ENCODE peak calls at places on chromosomes 4 and X, in eight cellular contexts. Y, G, U, T, J, N, K and A are unnamed samples.

GRCh38 chr4:4762909-4763814 is 96.3 kb upstream of the MSX1 start:
- DNase-seq in Y (no peak), G (peak), U (no peak), T (no peak), J (no peak), N (no peak), K (no peak), A (peak)

GRCh38 chrX:76279007-76279406 is 106.1 kb downstream of the PBDC1 start:
- DNase-seq in Y (peak), G (peak), U (no peak), T (no peak), J (no peak), N (no peak), K (peak), A (peak)

GRCh38 chrX:134443020-134443419 is 16.9 kb upstream of the HPRT1 start:
- DNase-seq in Y (no peak), G (no peak), U (no peak), T (no peak), J (no peak), N (no peak), K (no peak), A (no peak)

GRCh38 chr4:19686456-19686855 is 565.2 kb upstream of the SLIT2 start:
- DNase-seq in Y (no peak), G (no peak), U (no peak), T (no peak), J (no peak), N (no peak), K (no peak), A (no peak)

GRCh38 chrX:46573331-46573895 is at the start of gene CHST7:
- DNase-seq in Y (peak), G (peak), U (peak), T (peak), J (peak), N (no peak), K (no peak), A (peak)

GRCh38 chr4:188779586-188779985 is 640.3 kb downstream of the TRIML1 start:
- DNase-seq in Y (no peak), G (peak), U (no peak), T (no peak), J (no peak), N (no peak), K (no peak), A (peak)

GRCh38 chrX:10121787-10122186 is 35.0 kb upstream of the CLCN4 start:
- DNase-seq in Y (no peak), G (no peak), U (no peak), T (peak), J (no peak), N (no peak), K (no peak), A (no peak)

GRCh38 chr4:39410415-39410814 is 3.7 kb downstream of the KLB start:
- DNase-seq in Y (no peak), G (peak), U (no peak), T (no peak), J (no peak), N (no peak), K (no peak), A (no peak)

GRCh38 chrX:17247144-17247543 is 127.9 kb upstream of the NHS start:
- DNase-seq in Y (no peak), G (no peak), U (no peak), T (no peak), J (no peak), N (no peak), K (no peak), A (no peak)

GRCh38 chrX:17237146-17237545 is 137.9 kb upstream of the NHS start:
- DNase-seq in Y (no peak), G (no peak), U (no peak), T (no peak), J (no peak), N (no peak), K (no peak), A (no peak)

DNA sequence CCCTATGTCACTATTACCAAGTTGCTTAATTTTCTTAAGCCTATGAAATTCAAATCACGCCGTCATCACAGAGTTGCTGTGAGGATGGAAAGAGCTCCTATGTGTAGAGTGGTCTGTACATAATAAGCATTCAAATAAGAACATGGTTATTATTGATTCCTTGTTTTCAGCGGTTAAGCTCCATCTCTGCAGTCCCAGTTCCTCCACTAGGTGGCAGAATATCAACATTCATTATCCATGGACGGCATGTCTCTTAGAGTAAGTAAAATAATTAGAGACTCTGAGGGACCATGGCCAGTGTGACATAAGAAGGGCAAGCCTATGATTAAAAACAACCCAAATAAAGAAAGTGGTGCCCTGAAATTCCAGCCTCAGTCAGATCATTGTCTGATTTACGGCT is 132.5 kb upstream of the NHS start:
- DNase-seq in Y (peak), G (peak), U (no peak), T (no peak), J (peak), N (no peak), K (peak), A (peak)
- TF ChIP-seq CTCF in Y (peak), G (peak), U (peak), T (peak), J (peak), N (peak), K (peak), A (peak)

DNA sequence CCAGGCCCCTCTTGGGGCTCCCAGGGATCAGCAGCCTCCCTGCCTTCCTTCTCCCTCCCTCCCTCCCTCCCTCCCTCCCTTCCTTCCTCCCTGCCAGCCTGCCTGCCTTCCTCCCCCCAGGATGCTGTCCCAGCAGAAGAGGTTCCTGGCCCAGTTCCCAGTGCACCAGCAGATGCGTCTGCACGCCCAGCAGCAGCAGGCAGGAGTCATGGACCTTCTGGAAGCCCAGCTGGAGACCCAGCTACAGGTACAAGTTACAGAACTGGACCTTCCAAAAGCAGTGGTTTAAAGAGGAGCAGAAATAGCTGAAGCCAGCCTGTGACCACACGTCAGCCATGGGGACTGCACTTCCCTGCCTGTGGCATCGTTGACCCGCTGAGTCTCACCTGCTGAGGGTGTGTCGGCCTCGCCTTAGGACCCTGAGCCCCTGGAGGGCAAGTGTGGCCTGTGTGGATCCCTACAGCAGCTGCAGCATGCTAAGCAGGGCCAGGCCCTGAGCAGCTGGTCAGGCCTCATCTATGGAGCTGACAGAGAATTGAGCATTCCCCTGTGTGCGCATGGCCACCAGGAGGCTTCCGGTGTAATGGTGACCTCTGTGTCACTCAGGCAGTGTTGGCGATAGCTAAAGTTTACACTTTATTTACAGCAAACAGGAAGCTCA is 84.7 kb downstream of the CRMP1 start:
- DNase-seq in Y (no peak), G (peak), U (peak), T (peak), J (no peak), N (no peak), K (no peak), A (no peak)
- TF ChIP-seq CTCF in Y (no peak), G (no peak), U (no peak), T (no peak), J (no peak), N (no peak), K (no peak), A (peak)

GRCh38 chr4:7239844-7240243 is 47.5 kb downstream of the SORCS2 start:
- DNase-seq in Y (no peak), G (no peak), U (no peak), T (peak), J (no peak), N (no peak), K (no peak), A (no peak)

GRCh38 chr4:7237863-7238262 is 45.5 kb downstream of the SORCS2 start:
- DNase-seq in Y (no peak), G (peak), U (no peak), T (no peak), J (no peak), N (no peak), K (no peak), A (peak)

GRCh38 chr4:7239101-7239820 is 46.9 kb downstream of the SORCS2 start:
- DNase-seq in Y (no peak), G (no peak), U (no peak), T (peak), J (no peak), N (no peak), K (no peak), A (no peak)

GRCh38 chr4:7236847-7237246 is 44.5 kb downstream of the SORCS2 start:
- DNase-seq in Y (peak), G (no peak), U (no peak), T (peak), J (no peak), N (no peak), K (no peak), A (no peak)

GRCh38 chr4:7238300-7238960 is 46.1 kb downstream of the SORCS2 start:
- DNase-seq in Y (no peak), G (peak), U (no peak), T (peak), J (no peak), N (no peak), K (no peak), A (no peak)
- TF ChIP-seq CTCF in Y (no peak), G (peak), U (no peak), T (no peak), J (peak), N (no peak), K (peak), A (peak)

DNA sequence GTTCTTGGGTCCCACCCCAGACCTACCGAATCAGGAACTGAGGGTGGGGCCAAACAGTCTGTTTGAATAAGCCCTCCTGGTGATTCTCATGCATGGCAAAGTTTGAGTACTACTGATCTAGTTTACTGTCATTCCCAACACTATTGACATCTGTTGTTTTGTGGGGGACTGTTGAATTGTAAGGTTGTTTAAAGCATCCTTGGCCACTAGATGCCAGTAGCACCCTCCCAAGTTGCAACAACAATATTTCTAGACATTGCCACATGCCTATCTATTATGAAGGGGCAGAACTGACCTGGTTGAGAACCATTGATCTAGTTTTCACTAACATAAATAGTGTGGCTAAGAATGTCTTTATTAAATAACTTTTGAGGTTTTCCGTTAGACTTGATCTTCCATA is 15.1 kb downstream of the TAF9B start:
- DNase-seq in Y (no peak), G (no peak), U (no peak), T (no peak), J (no peak), N (no peak), K (no peak), A (no peak)
- TF ChIP-seq CTCF in Y (no peak), G (peak), U (no peak), T (no peak), J (peak), N (no peak), K (no peak), A (peak)

GRCh38 chrX:125673758-125674157 is 354.1 kb downstream of the TEX13C start:
- DNase-seq in Y (no peak), G (no peak), U (no peak), T (no peak), J (no peak), N (no peak), K (no peak), A (no peak)
- TF ChIP-seq CTCF in Y (no peak), G (no peak), U (no peak), T (no peak), J (no peak), N (no peak), K (no peak), A (no peak)